ENCODE peak calls at places on chromosomes 1 and 21, in eight cellular contexts. Z, K, G, S, W, X, T and L are unnamed samples.

GRCh38 chr1:79104617-79105016 is 98.1 kb upstream of the ADGRL4 start:
- DNase-seq in G (no peak), Z (no peak), S (no peak), W (no peak), T (no peak), X (no peak), K (no peak), L (no peak)

GRCh38 chr21:42669069-42669468 is 15.6 kb downstream of the PDE9A start:
- DNase-seq in Z (no peak), G (peak; percentile 92), W (no peak), K (no peak), S (no peak), X (no peak), T (no peak), L (no peak)

GRCh38 chr1:226921504-226921903 is 18.6 kb upstream of the COQ8A start:
- DNase-seq in K (no peak), W (no peak), Z (no peak), G (no peak), X (no peak), S (no peak), T (no peak), L (no peak)

GRCh38 chr1:186682721-186683120 is 2.5 kb upstream of the PTGS2 start:
- DNase-seq in K (no peak), S (no peak), X (no peak), G (no peak), Z (no peak), T (no peak), W (peak; percentile 2), L (no peak)

GRCh38 chr1:65066766-65067490 is 81.1 kb upstream of the AK4 start:
- DNase-seq in T (peak; percentile 45), S (no peak), X (peak; percentile 58), G (peak; percentile 93), Z (peak; percentile 81), K (peak; percentile 72), W (peak; percentile 45), L (peak; percentile 31)

GRCh38 chr1:156838972-156839371 is 19.9 kb downstream of the INSRR start:
- DNase-seq in G (peak; percentile 87), K (peak; percentile 55), X (peak; percentile 52), W (no peak), Z (no peak), T (peak; percentile 13), S (no peak), L (peak; percentile 41)

GRCh38 chr1:53182111-53182593 is 14.5 kb upstream of the CPT2 start:
- DNase-seq in Z (peak; percentile 78), X (peak; percentile 88), G (peak; percentile 94), K (peak; percentile 91), T (peak; percentile 60), W (peak; percentile 74), S (peak; percentile 38), L (peak; percentile 64)

GRCh38 chr1:27235827-27236226 is 1.4 kb downstream of the WDTC1 start:
- DNase-seq in X (no peak), Z (no peak), S (no peak), K (no peak), W (peak; percentile 47), T (no peak), G (no peak), L (no peak)

GRCh38 chr1:231919900-231920299 is 293.3 kb downstream of the DISC1 start:
- DNase-seq in X (no peak), T (no peak), Z (no peak), K (peak; percentile 21), S (no peak), G (no peak), W (no peak), L (no peak)

GRCh38 chr1:59354754-59355337 is 58.0 kb downstream of the FGGY start:
- DNase-seq in K (peak; percentile 14), X (no peak), S (no peak), Z (no peak), T (no peak), G (no peak), W (peak; percentile 36), L (no peak)

GRCh38 chr1:71473331-71473730 is 392.5 kb upstream of the ZRANB2 start:
- DNase-seq in Z (no peak), X (no peak), S (no peak), T (no peak), W (no peak), K (no peak), G (no peak), L (no peak)

GRCh38 chr1:236168716-236169429 is 26.5 kb downstream of the GPR137B start:
- DNase-seq in X (peak; percentile 22), W (peak; percentile 98), S (peak; percentile 52), G (peak; percentile 71), Z (no peak), T (no peak), K (peak; percentile 36), L (no peak)

GRCh38 chr1:211635602-211636205 is 39.7 kb downstream of the NEK2 start:
- DNase-seq in G (no peak), X (no peak), T (no peak), S (no peak), Z (no peak), K (no peak), W (no peak), L (no peak)

GRCh38 chr21:28177008-28177603 is 815.6 kb downstream of the LTN1 start:
- DNase-seq in G (no peak), X (no peak), T (no peak), S (no peak), Z (no peak), W (no peak), K (no peak), L (no peak)

GRCh38 chr1:63758805-63759204 is 15.0 kb upstream of the ROR1 start:
- DNase-seq in Z (no peak), G (no peak), X (no peak), T (peak; percentile 86), W (no peak), S (no peak), K (no peak), L (no peak)

GRCh38 chr21:43774163-43774562 is 1.9 kb downstream of the CSTB start:
- DNase-seq in T (no peak), G (no peak), W (no peak), Z (no peak), X (no peak), K (no peak), S (no peak), L (no peak)

GRCh38 chr1:56433056-56433577 is 146.2 kb downstream of the PLPP3 start:
- DNase-seq in K (no peak), G (no peak), X (no peak), T (no peak), W (no peak), S (no peak), Z (no peak), L (no peak)

GRCh38 chr1:117623698-117624097 is 17.9 kb downstream of the TENT5C start:
- DNase-seq in Z (no peak), T (no peak), W (no peak), K (no peak), X (no peak), S (no peak), G (no peak), L (no peak)